ENCODE peak calls at places on chromosomes 1 and 21, in nine cellular contexts. R is T-helper 2 cell; Q is RPMI7951; K is heart right ventricle; T is HTR-8/SVneo; D is NCI-H2081; N is Right ventricle myocardium superior; W is NCI-H460; A is activated CD4-positive, alpha-beta T cell treated with anti-CD3 and anti-CD28 coated beads for 24 hours. Y is an unnamed sample.

GRCh38 chr1:47244339-47244862 is 12.4 kb upstream of the TAL1 start:
- DNase-seq in R (no peak), Q (no peak), K (no peak), T (no peak), D (no peak), N (no peak), W (no peak), A (no peak), Y (no peak)

GRCh38 chr1:198234511-198235251 is 77.9 kb downstream of the NEK7 start:
- DNase-seq in R (no peak), Q (peak), K (no peak), T (no peak), D (peak), N (no peak), W (no peak), A (no peak), Y (no peak)

GRCh38 chr1:21338568-21339401 is 48.5 kb upstream of the ECE1 start:
- DNase-seq in R (no peak), Q (peak), K (peak), T (no peak), D (peak), N (peak), W (peak), A (no peak), Y (peak)

GRCh38 chr1:93995837-93996526 is 86.8 kb upstream of the GCLM start:
- DNase-seq in R (no peak), Q (peak), K (no peak), T (no peak), D (no peak), N (no peak), W (no peak), A (no peak), Y (peak)

GRCh38 chr1:203465943-203466342 is 9.7 kb upstream of the PRELP start:
- DNase-seq in R (no peak), Q (no peak), K (peak), T (no peak), D (no peak), N (peak), W (no peak), A (no peak), Y (no peak)

GRCh38 chr1:7657287-7658126 is 113.6 kb upstream of the VAMP3 start:
- DNase-seq in R (no peak), Q (no peak), K (no peak), T (no peak), D (no peak), N (no peak), W (no peak), A (no peak), Y (no peak)

GRCh38 chr1:110433803-110434202 is 17.1 kb upstream of the PROK1 start:
- DNase-seq in R (no peak), Q (peak), K (peak), T (peak), D (no peak), N (peak), W (peak), A (no peak), Y (no peak)

GRCh38 chr1:71390518-71390917 is 309.7 kb upstream of the ZRANB2 start:
- DNase-seq in R (no peak), Q (no peak), K (no peak), T (no peak), D (no peak), N (no peak), W (no peak), A (no peak), Y (no peak)

GRCh38 chr1:203379831-203380230 is 28.9 kb upstream of the FMOD start:
- DNase-seq in R (no peak), Q (no peak), K (no peak), T (no peak), D (no peak), N (no peak), W (no peak), A (no peak), Y (no peak)

GRCh38 chr1:170520601-170521000 is 11.4 kb upstream of the GORAB start:
- DNase-seq in R (no peak), Q (peak), K (no peak), T (no peak), D (no peak), N (no peak), W (no peak), A (no peak), Y (no peak)

GRCh38 chr1:231187556-231187955 is 25.7 kb downstream of the TRIM67 start:
- DNase-seq in R (no peak), Q (no peak), K (no peak), T (no peak), D (no peak), N (no peak), W (no peak), A (no peak), Y (no peak)

GRCh38 chr1:42730988-42731387 is 9.0 kb downstream of the CLDN19 start:
- DNase-seq in R (no peak), Q (peak), K (no peak), T (no peak), D (peak), N (no peak), W (peak), A (peak), Y (peak)

GRCh38 chr1:55039342-55040082 is at the start of gene PCSK9:
- DNase-seq in R (no peak), Q (no peak), K (no peak), T (no peak), D (no peak), N (no peak), W (no peak), A (no peak), Y (no peak)

GRCh38 chr1:216640100-216640499 is 83.1 kb downstream of the ESRRG start:
- DNase-seq in R (no peak), Q (no peak), K (peak), T (no peak), D (no peak), N (peak), W (no peak), A (no peak), Y (no peak)

GRCh38 chr1:200483491-200484143 is 73.8 kb upstream of the ZNF281 start:
- DNase-seq in R (no peak), Q (peak), K (no peak), T (peak), D (no peak), N (no peak), W (peak), A (peak), Y (no peak)

GRCh38 chr1:212302745-212303383 is 17.7 kb downstream of the PPP2R5A start:
- DNase-seq in R (no peak), Q (no peak), K (no peak), T (no peak), D (no peak), N (no peak), W (no peak), A (no peak), Y (no peak)

GRCh38 chr1:204874274-204874673 is 3.6 kb downstream of the NFASC start:
- DNase-seq in R (no peak), Q (no peak), K (no peak), T (no peak), D (no peak), N (no peak), W (no peak), A (no peak), Y (no peak)

GRCh38 chr1:110608247-110608646 is 2.1 kb upstream of the KCNA2 start:
- DNase-seq in R (no peak), Q (no peak), K (no peak), T (no peak), D (no peak), N (no peak), W (no peak), A (no peak), Y (no peak)

GRCh38 chr1:156165083-156165482 is 11.7 kb downstream of the SEMA4A start:
- DNase-seq in R (no peak), Q (no peak), K (no peak), T (no peak), D (no peak), N (no peak), W (no peak), A (no peak), Y (no peak)

GRCh38 chr1:248821101-248821500 is 4.6 kb downstream of the SH3BP5L start:
- DNase-seq in R (no peak), Q (peak), K (no peak), T (peak), D (no peak), N (no peak), W (no peak), A (no peak), Y (no peak)

GRCh38 chr1:77424236-77424635 is 142.4 kb downstream of the AK5 start:
- DNase-seq in R (no peak), Q (peak), K (no peak), T (no peak), D (no peak), N (no peak), W (no peak), A (no peak), Y (no peak)

GRCh38 chr1:109910123-109910962 is at the start of gene CSF1:
- DNase-seq in R (no peak), Q (peak), K (peak), T (peak), D (no peak), N (peak), W (peak), A (peak), Y (peak)

GRCh38 chr1:45266151-45266801 is 59.9 kb upstream of the ZSWIM5 start:
- DNase-seq in R (no peak), Q (peak), K (peak), T (no peak), D (peak), N (peak), W (peak), A (no peak), Y (no peak)

GRCh38 chr21:32427958-32428623 is 15.6 kb downstream of the EVA1C start:
- DNase-seq in R (no peak), Q (peak), K (no peak), T (no peak), D (no peak), N (no peak), W (no peak), A (no peak), Y (no peak)

Y was measured in COR-L47.